ENCODE peak calls at places on chromosomes 2 and 18, in four cellular contexts. One of them, this sample, is unnamed.

GRCh38 chr2:84906108-84906899 is 848 bp downstream of the TMSB10 start:
- DNase-seq in K562: peak; percentile 43
- DNase-seq in IMR-90: no peak
- DNase-seq in GM12878: no peak
- DNase-seq in this sample: no peak

GRCh38 chr2:37020887-37021796 is 54.8 kb upstream of the STRN start:
- DNase-seq in K562: no peak
- DNase-seq in IMR-90: peak; percentile 39
- DNase-seq in GM12878: no peak
- DNase-seq in this sample: no peak

GRCh38 chr2:64404002-64404731 is 49.8 kb upstream of the LGALSL start:
- DNase-seq in K562: no peak
- DNase-seq in IMR-90: peak; percentile 35
- DNase-seq in GM12878: no peak
- DNase-seq in this sample: no peak

GRCh38 chr2:13005048-13005447 is 288.3 kb downstream of the TRIB2 start:
- DNase-seq in K562: no peak
- DNase-seq in IMR-90: no peak
- DNase-seq in GM12878: no peak
- DNase-seq in this sample: no peak

GRCh38 chr2:109213646-109214417 is 84.8 kb downstream of the SH3RF3 start:
- DNase-seq in K562: peak; percentile 38
- DNase-seq in IMR-90: peak; percentile 67
- DNase-seq in GM12878: peak; percentile 82
- DNase-seq in this sample: no peak

GRCh38 chr2:241062342-241063092 is 39.6 kb downstream of the MTERF4 start:
- DNase-seq in K562: no peak
- DNase-seq in IMR-90: no peak
- DNase-seq in GM12878: no peak
- DNase-seq in this sample: no peak

GRCh38 chr18:73006331-73006730 is 138.5 kb upstream of the NETO1 start:
- DNase-seq in K562: no peak
- DNase-seq in IMR-90: no peak
- DNase-seq in GM12878: no peak
- DNase-seq in this sample: no peak

GRCh38 chr2:54611830-54612545 is 111.5 kb upstream of the EML6 start:
- DNase-seq in K562: no peak
- DNase-seq in IMR-90: no peak
- DNase-seq in GM12878: no peak
- DNase-seq in this sample: no peak

GRCh38 chr2:41963661-41964525 is 83.9 kb upstream of the PKDCC start:
- DNase-seq in K562: no peak
- DNase-seq in IMR-90: peak; percentile 26
- DNase-seq in GM12878: no peak
- DNase-seq in this sample: peak; percentile 77

GRCh38 chr2:127084611-127085031 is 22.3 kb downstream of the BIN1 start:
- DNase-seq in K562: no peak
- DNase-seq in IMR-90: no peak
- DNase-seq in GM12878: no peak
- DNase-seq in this sample: no peak

GRCh38 chr2:158969717-158970521 is 1.5 kb downstream of the TANC1 start:
- DNase-seq in K562: no peak
- DNase-seq in IMR-90: peak; percentile 21
- DNase-seq in GM12878: no peak
- DNase-seq in this sample: no peak

GRCh38 chr2:71619230-71619741 is 165.9 kb downstream of the DYSF start:
- DNase-seq in K562: no peak
- DNase-seq in IMR-90: no peak
- DNase-seq in GM12878: no peak
- DNase-seq in this sample: no peak

GRCh38 chr18:10314111-10314510 is 140.3 kb upstream of the APCDD1 start:
- DNase-seq in K562: no peak
- DNase-seq in IMR-90: no peak
- DNase-seq in GM12878: no peak
- DNase-seq in this sample: no peak

GRCh38 chr2:101518470-101519172 is 43.7 kb upstream of the RFX8 start:
- DNase-seq in K562: peak; percentile 36
- DNase-seq in IMR-90: peak; percentile 50
- DNase-seq in GM12878: no peak
- DNase-seq in this sample: peak; percentile 29

GRCh38 chr2:32357545-32358482 is 991 bp downstream of the BIRC6 start:
- DNase-seq in K562: peak; percentile 65
- DNase-seq in IMR-90: peak; percentile 31
- DNase-seq in GM12878: no peak
- DNase-seq in this sample: peak; percentile 56

GRCh38 chr18:21686282-21687105 is 18.1 kb downstream of the ABHD3 start:
- DNase-seq in K562: no peak
- DNase-seq in IMR-90: peak; percentile 59
- DNase-seq in GM12878: no peak
- DNase-seq in this sample: no peak

GRCh38 chr18:66510357-66511027 is 93.4 kb downstream of the CDH19 start:
- DNase-seq in K562: no peak
- DNase-seq in IMR-90: no peak
- DNase-seq in GM12878: no peak
- DNase-seq in this sample: peak; percentile 5

DNA sequence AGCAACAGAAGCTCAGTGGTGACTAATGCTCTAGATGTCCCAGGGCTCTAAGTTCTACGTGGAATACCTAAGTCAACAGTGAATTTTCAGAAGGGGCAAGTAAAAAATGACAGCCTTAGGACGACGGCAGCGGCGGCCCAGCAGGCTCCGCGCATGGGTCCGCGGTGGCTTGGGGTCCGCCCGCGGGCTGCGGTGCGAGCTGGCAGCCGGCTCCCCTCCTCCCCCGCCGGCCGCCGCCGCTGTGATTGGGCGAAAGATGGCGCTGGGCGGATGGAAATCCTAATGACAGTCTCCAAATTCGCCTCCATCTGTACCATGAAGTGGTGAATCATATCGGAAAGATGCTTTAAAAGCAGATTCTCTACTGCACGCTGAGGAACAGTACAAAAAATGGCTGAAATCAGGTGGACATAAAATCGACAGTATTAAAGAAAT is 74.7 kb downstream of the HNRNPLL start:
- DNase-seq in K562: no peak
- DNase-seq in IMR-90: peak; percentile 69
- DNase-seq in GM12878: no peak
- DNase-seq in this sample: peak; percentile 68
- TF ChIP-seq ELK1 in K562: no peak
- TF ChIP-seq ELK1 in IMR-90: no peak
- TF ChIP-seq ELK1 in GM12878: no peak
- TF ChIP-seq ELK1 in this sample: no peak

GRCh38 chr2:239773377-239774141 is 251.6 kb downstream of the NDUFA10 start:
- DNase-seq in K562: no peak
- DNase-seq in IMR-90: no peak
- DNase-seq in GM12878: no peak
- DNase-seq in this sample: no peak
- TF ChIP-seq ELK1 in K562: no peak
- TF ChIP-seq ELK1 in IMR-90: no peak
- TF ChIP-seq ELK1 in GM12878: no peak
- TF ChIP-seq ELK1 in this sample: no peak

DNA sequence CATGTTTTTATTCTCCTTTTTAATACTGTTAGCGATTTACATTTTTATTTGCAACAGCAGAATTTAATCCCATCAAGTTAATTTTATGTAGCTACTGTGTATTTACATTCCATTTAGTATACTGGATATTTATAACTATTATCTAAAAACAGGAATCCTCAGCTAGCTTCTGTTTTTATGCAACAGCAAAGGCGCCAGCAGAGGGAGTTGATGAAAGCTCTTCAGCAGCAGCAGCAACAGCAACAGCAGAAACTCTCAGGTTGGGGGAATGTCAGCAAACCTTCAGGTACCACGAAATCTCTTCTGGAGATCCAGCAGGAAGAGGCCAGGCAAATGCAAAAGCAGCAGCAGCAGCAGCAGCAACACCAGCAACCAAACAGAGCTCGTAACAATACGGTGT is 26.2 kb upstream of the SNORC start:
- DNase-seq in K562: no peak
- DNase-seq in IMR-90: no peak
- DNase-seq in GM12878: no peak
- DNase-seq in this sample: no peak
- TF ChIP-seq ELK1 in K562: no peak
- TF ChIP-seq ELK1 in IMR-90: no peak
- TF ChIP-seq ELK1 in GM12878: no peak
- TF ChIP-seq ELK1 in this sample: no peak

GRCh38 chr2:207045531-207045930 is 106.2 kb downstream of the CPO start:
- DNase-seq in K562: no peak
- DNase-seq in IMR-90: peak; percentile 14
- DNase-seq in GM12878: no peak
- DNase-seq in this sample: no peak
- TF ChIP-seq ELK1 in K562: no peak
- TF ChIP-seq ELK1 in IMR-90: no peak
- TF ChIP-seq ELK1 in GM12878: no peak
- TF ChIP-seq ELK1 in this sample: no peak

This sample was measured in A549.